ENCODE peak calls at places on chromosomes 2 and 18, in eight cellular contexts. D is AG04450, R is astrocyte of the cerebellum, N is dorsolateral prefrontal cortex, U is upper lobe of right lung, P is uterus, V is right lobe of liver, G is heart right ventricle. O is an unnamed sample.

GRCh38 chr2:168649105-168649504 is 153.3 kb upstream of the NOSTRIN start:
- DNase-seq in G (peak), N (no peak), R (no peak), D (no peak), U (no peak), P (peak), V (no peak), O (no peak)

GRCh38 chr18:45359275-45360009 is 255.8 kb upstream of the SLC14A2 start:
- DNase-seq in D (no peak), V (no peak), R (no peak), G (no peak), U (no peak), P (no peak), N (no peak), O (no peak)

GRCh38 chr2:85826990-85827878 is 61.6 kb downstream of the ST3GAL5 start:
- DNase-seq in V (peak), D (no peak), U (peak), P (peak), R (peak), G (peak), N (peak), O (no peak)

GRCh38 chr2:45494275-45494977 is 116.6 kb downstream of the SRBD1 start:
- DNase-seq in G (peak), R (peak), U (no peak), N (no peak), P (no peak), V (no peak), D (peak), O (peak)

GRCh38 chr2:45627911-45628310 is 16.8 kb upstream of the SRBD1 start:
- DNase-seq in P (no peak), D (no peak), U (no peak), V (no peak), R (peak), G (no peak), N (no peak), O (no peak)

GRCh38 chr2:160322320-160322719 is 122.2 kb upstream of the ITGB6 start:
- DNase-seq in R (no peak), U (no peak), G (no peak), P (no peak), V (no peak), D (no peak), N (no peak), O (no peak)

GRCh38 chr18:32378705-32379104 is 92.0 kb downstream of the GAREM1 start:
- DNase-seq in D (no peak), P (no peak), U (no peak), N (no peak), G (no peak), R (no peak), V (peak), O (no peak)

GRCh38 chr2:643334-643733 is 33.9 kb downstream of the TMEM18 start:
- DNase-seq in N (no peak), U (no peak), R (no peak), D (no peak), G (no peak), V (no peak), P (no peak), O (no peak)

GRCh38 chr2:27282892-27283291 is 663 bp downstream of the TRIM54 start:
- DNase-seq in D (no peak), U (no peak), P (no peak), G (no peak), N (no peak), R (no peak), V (no peak), O (no peak)

GRCh38 chr2:55965966-55966365 is 42.4 kb upstream of the EFEMP1 start:
- DNase-seq in U (no peak), D (no peak), R (no peak), P (no peak), N (no peak), G (no peak), V (no peak), O (no peak)

GRCh38 chr2:189412330-189412953 is 28.8 kb upstream of the WDR75 start:
- DNase-seq in V (no peak), G (peak), U (no peak), P (peak), N (no peak), D (peak), R (peak), O (no peak)

GRCh38 chr18:79605481-79605880 is 74.1 kb upstream of the CTDP1 start:
- DNase-seq in D (no peak), R (no peak), U (peak), N (peak), V (peak), P (no peak), G (no peak), O (no peak)

GRCh38 chr2:11056614-11057013 is 98.7 kb upstream of the SLC66A3 start:
- DNase-seq in P (no peak), D (peak), G (no peak), R (peak), U (no peak), N (no peak), V (no peak), O (peak)

GRCh38 chr2:239502430-239503221 is 101.8 kb upstream of the HDAC4 start:
- DNase-seq in V (no peak), R (no peak), D (no peak), N (no peak), P (no peak), U (peak), G (no peak), O (no peak)

GRCh38 chr18:12308386-12309100 is 502 bp downstream of the TUBB6 start:
- DNase-seq in D (peak), U (peak), P (peak), V (peak), R (peak), G (peak), N (no peak), O (peak)

GRCh38 chr18:12307871-12308385 is at the start of gene TUBB6:
- DNase-seq in N (no peak), V (peak), P (peak), U (peak), G (peak), R (no peak), D (no peak), O (no peak)

GRCh38 chr18:12310762-12311161 is 2.7 kb downstream of the TUBB6 start:
- DNase-seq in G (no peak), N (no peak), D (no peak), U (no peak), V (no peak), R (no peak), P (no peak), O (no peak)

GRCh38 chr18:12307251-12307736 is 747 bp upstream of the TUBB6 start:
- DNase-seq in U (no peak), N (no peak), D (no peak), G (peak), P (peak), R (peak), V (no peak), O (peak)

DNA sequence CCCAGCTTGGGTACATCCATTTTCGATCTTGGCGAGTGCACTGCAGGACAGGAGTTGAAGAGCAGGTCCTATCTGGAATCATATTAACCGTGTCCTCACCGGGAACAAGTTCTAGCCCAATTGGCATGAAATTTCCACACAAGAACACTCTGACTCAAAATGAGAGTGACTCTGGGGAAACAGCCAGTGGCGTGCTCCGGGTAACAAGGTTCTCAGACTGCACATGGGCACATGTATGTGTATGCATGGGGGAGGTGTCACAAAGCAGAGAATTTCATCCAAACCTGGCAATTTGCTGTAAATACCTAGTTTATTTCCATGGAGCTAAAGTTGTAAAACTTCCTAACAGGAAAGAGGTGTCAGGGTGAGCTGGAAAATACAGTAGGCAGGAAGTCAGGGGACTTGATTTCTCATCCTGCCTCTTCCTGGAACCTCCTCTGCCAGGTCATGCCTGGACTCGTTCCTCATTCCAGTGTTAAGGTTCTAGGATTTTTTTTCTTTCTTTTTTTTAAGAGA is 1.7 kb downstream of the TUBB6 start:
- DNase-seq in U (no peak), G (no peak), V (no peak), R (no peak), P (no peak), N (no peak), D (no peak), O (no peak)
- H3K4me3 ChIP-seq in U (peak), G (peak), V (no peak), R (peak), P (peak), N (no peak), D (peak), O (peak)

GRCh38 chr18:46676162-46676830 is 19.3 kb upstream of the LOXHD1 start:
- DNase-seq in N (no peak), P (no peak), G (no peak), U (no peak), D (no peak), V (no peak), R (peak), O (no peak)

GRCh38 chr18:46679846-46680598 is 23.0 kb upstream of the LOXHD1 start:
- DNase-seq in G (no peak), D (no peak), R (no peak), V (no peak), N (no peak), U (no peak), P (no peak), O (no peak)

GRCh38 chr18:46678785-46679404 is 21.9 kb upstream of the LOXHD1 start:
- DNase-seq in N (no peak), V (no peak), D (no peak), U (no peak), G (no peak), P (no peak), R (no peak), O (no peak)

GRCh38 chr18:46675112-46675511 is 18.1 kb upstream of the LOXHD1 start:
- DNase-seq in U (no peak), R (no peak), V (no peak), D (no peak), G (no peak), N (no peak), P (no peak), O (no peak)

GRCh38 chr18:46677609-46678470 is 20.8 kb upstream of the LOXHD1 start:
- DNase-seq in R (no peak), V (no peak), U (no peak), N (no peak), P (no peak), D (no peak), G (peak), O (no peak)
- TF ChIP-seq CTCF in R (no peak), V (no peak), U (no peak), N (peak), P (no peak), D (no peak), G (peak), O (peak)

GRCh38 chr2:203913947-203914346 is 22.6 kb upstream of the ICOS start:
- DNase-seq in V (no peak), P (no peak), N (no peak), R (no peak), U (no peak), D (no peak), G (no peak), O (no peak)

GRCh38 chr2:203916756-203917155 is 19.8 kb upstream of the ICOS start:
- DNase-seq in V (no peak), G (no peak), U (no peak), P (no peak), R (no peak), D (no peak), N (no peak), O (no peak)

GRCh38 chr2:203918264-203918663 is 18.3 kb upstream of the ICOS start:
- DNase-seq in G (peak), D (no peak), N (no peak), V (no peak), R (no peak), P (no peak), U (no peak), O (no peak)

GRCh38 chr2:203914546-203915169 is 21.9 kb upstream of the ICOS start:
- DNase-seq in V (no peak), D (no peak), U (no peak), R (no peak), G (no peak), P (no peak), N (no peak), O (no peak)

DNA sequence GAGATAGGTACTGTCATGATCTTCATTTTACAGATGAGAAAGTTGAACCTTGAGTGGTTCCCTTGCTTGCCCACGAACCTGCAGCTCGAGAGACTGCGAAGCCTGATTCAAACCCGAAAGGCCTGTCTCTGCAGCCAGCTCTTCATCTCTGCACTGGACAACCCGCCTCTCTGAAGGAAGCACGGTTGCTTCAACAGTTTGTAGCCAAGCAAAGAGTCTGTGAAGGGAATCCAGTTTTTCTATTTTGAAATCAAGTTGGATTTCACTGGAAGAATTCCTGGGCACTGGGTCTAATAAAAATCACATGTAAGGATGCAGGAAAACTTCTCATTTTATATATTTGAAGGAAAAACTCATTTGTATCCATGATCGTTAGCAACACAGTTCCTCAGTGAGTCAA is 21.3 kb upstream of the ICOS start:
- DNase-seq in N (no peak), G (no peak), P (no peak), U (no peak), D (no peak), R (no peak), V (no peak), O (no peak)
- H3K4me3 ChIP-seq in N (no peak), G (no peak), P (no peak), U (no peak), D (no peak), R (no peak), V (no peak), O (peak)

GRCh38 chr18:11387880-11388279 is 221.5 kb upstream of the SLC35G4 start:
- DNase-seq in D (no peak), P (no peak), N (peak), V (peak), G (peak), R (no peak), U (no peak), O (no peak)
- TF ChIP-seq CTCF in D (peak), P (no peak), N (peak), V (peak), G (peak), R (peak), U (peak), O (peak)

GRCh38 chr2:14134737-14135136 is 497.8 kb upstream of the LRATD1 start:
- DNase-seq in D (no peak), V (no peak), N (no peak), R (no peak), P (no peak), G (no peak), U (no peak), O (no peak)

GRCh38 chr2:14132386-14132785 is 500.1 kb upstream of the LRATD1 start:
- DNase-seq in R (no peak), V (no peak), P (no peak), G (no peak), D (no peak), N (no peak), U (no peak), O (no peak)

GRCh38 chr2:14136030-14136429 is 496.5 kb upstream of the LRATD1 start:
- DNase-seq in R (no peak), U (no peak), N (no peak), D (no peak), V (no peak), P (no peak), G (no peak), O (no peak)

GRCh38 chr2:14140009-14140408 is 492.5 kb upstream of the LRATD1 start:
- DNase-seq in V (no peak), N (no peak), D (no peak), G (no peak), P (no peak), U (no peak), R (no peak), O (no peak)

DNA sequence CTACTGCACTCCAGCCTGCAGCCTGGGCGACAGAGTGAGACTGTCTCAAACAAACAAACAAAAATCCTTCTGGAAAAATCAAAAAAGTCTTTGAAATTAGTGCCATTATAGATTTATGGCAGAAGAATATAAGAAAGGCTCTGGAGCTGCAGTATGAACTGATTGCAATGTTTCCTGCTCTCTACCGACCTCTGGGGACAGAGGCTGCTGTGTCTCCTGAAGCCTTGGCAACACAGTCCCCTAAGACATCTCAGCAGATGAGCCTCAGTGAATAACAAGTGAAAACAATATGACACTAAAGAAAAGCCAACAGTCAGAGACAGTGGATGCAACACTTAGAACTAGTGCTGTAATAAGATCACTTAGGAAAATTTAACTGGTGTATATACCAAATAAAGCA is 494.9 kb upstream of the LRATD1 start:
- DNase-seq in V (no peak), G (no peak), N (no peak), P (no peak), D (no peak), U (no peak), R (no peak), O (no peak)
- H3K4me3 ChIP-seq in V (no peak), G (no peak), N (no peak), P (no peak), D (no peak), U (no peak), R (no peak), O (no peak)

GRCh38 chr2:176093145-176093888 is 796 bp downstream of the HOXD13 start:
- DNase-seq in D (no peak), N (no peak), U (no peak), R (no peak), V (no peak), G (no peak), P (no peak), O (no peak)
- TF ChIP-seq CTCF in D (no peak), N (no peak), U (no peak), R (no peak), V (no peak), G (no peak), P (no peak), O (peak)

DNA sequence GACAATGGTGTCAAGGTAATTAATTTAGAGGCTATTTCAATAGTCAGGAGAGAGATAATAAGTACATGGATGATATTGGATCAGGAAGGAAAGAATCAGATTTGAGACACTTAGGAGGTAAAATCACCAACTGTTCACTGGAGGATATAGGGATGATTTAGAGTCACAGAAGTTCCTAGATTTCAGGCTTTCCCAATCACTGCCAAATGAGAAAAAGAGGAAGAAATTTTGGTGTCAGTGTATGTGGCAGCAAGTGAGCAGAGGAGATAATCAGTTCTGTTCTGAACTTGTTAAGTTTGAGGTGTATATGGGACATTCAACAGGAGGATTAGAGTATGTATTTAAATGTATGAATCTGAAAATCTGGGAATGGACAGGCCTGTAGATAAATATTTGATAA is 640.4 kb downstream of the NR4A2 start:
- DNase-seq in N (no peak), P (no peak), D (no peak), G (no peak), U (no peak), R (no peak), V (no peak), O (no peak)
- H3K4me3 ChIP-seq in N (no peak), P (no peak), D (no peak), G (no peak), U (no peak), R (no peak), V (no peak), O (no peak)

O was measured in AG09309.